ENCODE peak calls at places on chromosomes 11 and 22, in nine cellular contexts. A is SK-N-SH, S is BE2C, V is left ventricle myocardium inferior, Y is IMR-90, E is hepatocyte, W is glutamatergic neuron, P is Calu3, Q is fibroblast of pulmonary artery. I is an unnamed sample.

GRCh38 chr11:132921597-132921996 is 610.7 kb downstream of the OPCML start:
- DNase-seq in A (no peak), S (no peak), V (no peak), Y (no peak), E (no peak), W (no peak), P (no peak), Q (no peak), I (no peak)

GRCh38 chr22:49765091-49765771 is 62.4 kb downstream of the BRD1 start:
- DNase-seq in A (peak), S (peak), V (peak), Y (no peak), E (no peak), W (peak), P (no peak), Q (no peak), I (no peak)

GRCh38 chr11:122804161-122804560 is 34.1 kb upstream of the CRTAM start:
- DNase-seq in A (no peak), S (no peak), V (no peak), Y (no peak), E (no peak), W (no peak), P (no peak), Q (peak), I (no peak)

GRCh38 chr11:17296852-17297559 is 20.5 kb downstream of the NUCB2 start:
- DNase-seq in A (no peak), S (no peak), V (no peak), Y (peak), E (no peak), W (no peak), P (no peak), Q (no peak), I (no peak)

GRCh38 chr11:5596611-5597201 is at the start of gene TRIM6:
- DNase-seq in A (no peak), S (no peak), V (peak), Y (peak), E (peak), W (peak), P (peak), Q (peak), I (peak)

GRCh38 chr11:122202161-122202950 is 86.3 kb upstream of the BLID start:
- DNase-seq in A (peak), S (peak), V (no peak), Y (peak), E (peak), W (no peak), P (no peak), Q (peak), I (no peak)

GRCh38 chr11:86174101-86175046 is 70.2 kb upstream of the EED start:
- DNase-seq in A (peak), S (peak), V (peak), Y (peak), E (peak), W (no peak), P (peak), Q (peak), I (no peak)

GRCh38 chr11:80028998-80029397 is 588.2 kb upstream of the TENM4 start:
- DNase-seq in A (no peak), S (no peak), V (no peak), Y (no peak), E (no peak), W (peak), P (no peak), Q (no peak), I (no peak)

GRCh38 chr11:33452806-33453205 is 195.6 kb downstream of the HIPK3 start:
- DNase-seq in A (no peak), S (no peak), V (no peak), Y (peak), E (peak), W (no peak), P (peak), Q (peak), I (no peak)

GRCh38 chr11:22079133-22079847 is 113.6 kb upstream of the ANO5 start:
- DNase-seq in A (no peak), S (no peak), V (no peak), Y (no peak), E (peak), W (no peak), P (no peak), Q (no peak), I (no peak)

GRCh38 chr11:78954261-78954660 is 379.6 kb upstream of the NARS2 start:
- DNase-seq in A (no peak), S (no peak), V (no peak), Y (no peak), E (no peak), W (no peak), P (no peak), Q (no peak), I (no peak)

GRCh38 chr22:29385305-29385704 is 3.1 kb downstream of the AP1B1 start:
- DNase-seq in A (no peak), S (no peak), V (no peak), Y (no peak), E (no peak), W (no peak), P (no peak), Q (no peak), I (no peak)

GRCh38 chr22:48889887-48890692 is 937.6 kb downstream of the BRD1 start:
- DNase-seq in A (no peak), S (no peak), V (peak), Y (no peak), E (no peak), W (no peak), P (no peak), Q (no peak), I (peak)

GRCh38 chr11:44658451-44658850 is 68.3 kb upstream of the TSPAN18 start:
- DNase-seq in A (peak), S (peak), V (no peak), Y (peak), E (peak), W (peak), P (peak), Q (peak), I (no peak)

DNA sequence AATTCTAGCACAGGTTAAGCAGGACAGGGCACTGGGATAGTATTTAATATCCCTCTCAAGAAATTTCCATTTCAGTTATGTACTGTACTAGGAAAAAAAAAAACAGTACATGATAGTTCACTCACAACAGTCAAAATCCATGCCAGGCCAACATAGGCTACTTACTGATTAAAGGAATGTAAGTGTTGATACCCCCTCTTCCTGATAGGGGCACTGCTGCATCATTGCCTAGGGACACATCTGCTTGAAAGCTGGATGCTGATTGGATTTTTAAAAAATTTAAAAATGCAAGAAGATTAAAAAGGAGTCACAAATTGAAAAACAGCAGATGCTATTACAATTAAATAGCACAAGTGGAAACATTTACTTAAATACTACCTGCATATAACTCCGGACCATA is 43.4 kb downstream of the APOL5 start:
- DNase-seq in A (peak), S (no peak), V (no peak), Y (peak), E (no peak), W (no peak), P (peak), Q (peak), I (no peak)
- TF ChIP-seq CTCF in A (peak), S (peak), V (peak), Y (peak), E (peak), W (no peak), P (no peak), Q (peak), I (no peak)

GRCh38 chr22:47394504-47395440 is 632.3 kb downstream of the TBC1D22A start:
- DNase-seq in A (no peak), S (no peak), V (no peak), Y (no peak), E (no peak), W (no peak), P (no peak), Q (no peak), I (no peak)
- TF ChIP-seq CTCF in A (no peak), S (no peak), V (no peak), Y (no peak), E (no peak), W (no peak), P (no peak), Q (no peak), I (no peak)

GRCh38 chr22:20803696-20804324 is 29.9 kb downstream of the SERPIND1 start:
- DNase-seq in A (peak), S (peak), V (no peak), Y (peak), E (peak), W (peak), P (peak), Q (peak), I (peak)
- TF ChIP-seq CTCF in A (peak), S (peak), V (peak), Y (peak), E (peak), W (peak), P (peak), Q (peak), I (no peak)

DNA sequence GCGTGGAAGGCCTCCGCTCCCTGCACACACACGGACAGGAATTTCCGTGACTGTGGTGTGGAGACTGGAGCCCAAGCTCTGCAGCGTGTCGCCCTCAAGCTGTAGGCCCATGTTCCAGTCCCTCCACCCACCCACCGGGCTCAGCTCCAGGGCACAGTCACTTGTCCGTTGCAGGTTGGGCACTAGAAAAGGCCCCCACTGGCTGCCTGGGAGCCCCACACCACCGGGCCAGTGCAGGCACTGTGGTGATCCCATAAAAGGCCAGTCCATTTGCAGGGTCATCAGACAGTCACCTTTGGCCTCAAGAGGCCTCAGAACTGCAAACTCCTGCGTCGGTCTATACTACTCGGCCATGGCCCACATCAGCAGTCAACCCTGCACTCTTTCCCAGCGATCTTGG is 16.3 kb downstream of the RAB36 start:
- DNase-seq in A (no peak), S (no peak), V (no peak), Y (no peak), E (no peak), W (no peak), P (no peak), Q (no peak), I (no peak)
- TF ChIP-seq CTCF in A (no peak), S (no peak), V (no peak), Y (no peak), E (no peak), W (no peak), P (no peak), Q (no peak), I (no peak)

GRCh38 chr11:70048279-70049024 is 29.7 kb upstream of the ANO1 start:
- DNase-seq in A (peak), S (no peak), V (no peak), Y (no peak), E (peak), W (no peak), P (peak), Q (no peak), I (no peak)
- TF ChIP-seq CTCF in A (peak), S (peak), V (peak), Y (peak), E (peak), W (no peak), P (peak), Q (peak), I (no peak)

I was measured in mesothelial cell of epicardium.